ENCODE peak calls at places on chromosomes 1 and 21, in five cellular contexts. One of them, this sample, is unnamed.

GRCh38 chr1:217137210-217137871 is 414.1 kb upstream of the ESRRG start:
- DNase-seq in mesothelial cell of epicardium: no peak
- DNase-seq in activated CD4-positive, alpha-beta T cell treated with anti-CD3 and anti-CD28 coated beads, Interleukin-2, amount 50 U/mL, for 1 hour: no peak
- DNase-seq in heart right ventricle: no peak
- DNase-seq in nephron progenitor cell: peak; percentile 59
- DNase-seq in this sample: no peak

GRCh38 chr1:145855426-145855948 is 3.4 kb downstream of the PIAS3 start:
- DNase-seq in activated CD4-positive, alpha-beta T cell treated with anti-CD3 and anti-CD28 coated beads, Interleukin-2, amount 50 U/mL, for 1 hour: no peak
- DNase-seq in mesothelial cell of epicardium: no peak
- DNase-seq in heart right ventricle: no peak
- DNase-seq in nephron progenitor cell: no peak
- DNase-seq in this sample: no peak

GRCh38 chr1:26779093-26779668 is 8.6 kb upstream of the PIGV start:
- DNase-seq in mesothelial cell of epicardium: no peak
- DNase-seq in nephron progenitor cell: no peak
- DNase-seq in activated CD4-positive, alpha-beta T cell treated with anti-CD3 and anti-CD28 coated beads, Interleukin-2, amount 50 U/mL, for 1 hour: no peak
- DNase-seq in heart right ventricle: no peak
- DNase-seq in this sample: no peak

GRCh38 chr1:61140778-61141177 is 58.4 kb downstream of the NFIA start:
- DNase-seq in activated CD4-positive, alpha-beta T cell treated with anti-CD3 and anti-CD28 coated beads, Interleukin-2, amount 50 U/mL, for 1 hour: no peak
- DNase-seq in mesothelial cell of epicardium: no peak
- DNase-seq in heart right ventricle: no peak
- DNase-seq in nephron progenitor cell: no peak
- DNase-seq in this sample: no peak

GRCh38 chr21:45081636-45082035 is 7.3 kb downstream of the ADARB1 start:
- DNase-seq in heart right ventricle: no peak
- DNase-seq in activated CD4-positive, alpha-beta T cell treated with anti-CD3 and anti-CD28 coated beads, Interleukin-2, amount 50 U/mL, for 1 hour: no peak
- DNase-seq in nephron progenitor cell: no peak
- DNase-seq in mesothelial cell of epicardium: no peak
- DNase-seq in this sample: no peak

GRCh38 chr1:24022611-24023359 is 42.7 kb upstream of the SRSF10 start:
- DNase-seq in activated CD4-positive, alpha-beta T cell treated with anti-CD3 and anti-CD28 coated beads, Interleukin-2, amount 50 U/mL, for 1 hour: no peak
- DNase-seq in nephron progenitor cell: no peak
- DNase-seq in heart right ventricle: no peak
- DNase-seq in mesothelial cell of epicardium: no peak
- DNase-seq in this sample: no peak

GRCh38 chr1:42420911-42421585 is 34.8 kb downstream of the ZMYND12 start:
- DNase-seq in mesothelial cell of epicardium: peak; percentile 61
- DNase-seq in nephron progenitor cell: peak; percentile 30
- DNase-seq in heart right ventricle: peak; percentile 18
- DNase-seq in activated CD4-positive, alpha-beta T cell treated with anti-CD3 and anti-CD28 coated beads, Interleukin-2, amount 50 U/mL, for 1 hour: no peak
- DNase-seq in this sample: peak; percentile 36

GRCh38 chr1:213669964-213670691 is 317.6 kb upstream of the PROX1 start:
- DNase-seq in mesothelial cell of epicardium: no peak
- DNase-seq in nephron progenitor cell: no peak
- DNase-seq in heart right ventricle: no peak
- DNase-seq in activated CD4-positive, alpha-beta T cell treated with anti-CD3 and anti-CD28 coated beads, Interleukin-2, amount 50 U/mL, for 1 hour: peak; percentile 44
- DNase-seq in this sample: peak; percentile 62

GRCh38 chr21:33256019-33256418 is 10.1 kb upstream of the IL10RB start:
- DNase-seq in heart right ventricle: no peak
- DNase-seq in nephron progenitor cell: no peak
- DNase-seq in activated CD4-positive, alpha-beta T cell treated with anti-CD3 and anti-CD28 coated beads, Interleukin-2, amount 50 U/mL, for 1 hour: no peak
- DNase-seq in mesothelial cell of epicardium: no peak
- DNase-seq in this sample: no peak

GRCh38 chr1:161727343-161727924 is 6.1 kb downstream of the FCRLB start:
- DNase-seq in nephron progenitor cell: no peak
- DNase-seq in mesothelial cell of epicardium: no peak
- DNase-seq in heart right ventricle: no peak
- DNase-seq in activated CD4-positive, alpha-beta T cell treated with anti-CD3 and anti-CD28 coated beads, Interleukin-2, amount 50 U/mL, for 1 hour: peak; percentile 18
- DNase-seq in this sample: peak; percentile 80

GRCh38 chr1:160605792-160606520 is 26.7 kb upstream of the CD84 start:
- DNase-seq in activated CD4-positive, alpha-beta T cell treated with anti-CD3 and anti-CD28 coated beads, Interleukin-2, amount 50 U/mL, for 1 hour: no peak
- DNase-seq in mesothelial cell of epicardium: no peak
- DNase-seq in nephron progenitor cell: no peak
- DNase-seq in heart right ventricle: no peak
- DNase-seq in this sample: no peak

This sample was measured in RPMI8226.